ENCODE peak calls at places on chromosomes 6 and 20, in five cellular contexts. C, J, I, G and T are unnamed samples.

GRCh38 chr6:50847890-50848594 is 29.4 kb downstream of the TFAP2B start:
- DNase-seq in J (no peak), I (no peak), G (no peak), C (no peak), T (no peak)

GRCh38 chr20:51284161-51284560 is 258.4 kb downstream of the NFATC2 start:
- DNase-seq in C (no peak), G (no peak), I (no peak), J (no peak), T (no peak)

GRCh38 chr6:166360243-166361079 is 18.1 kb upstream of the SFT2D1 start:
- DNase-seq in G (peak; percentile 71), C (no peak), J (no peak), I (no peak), T (no peak)

GRCh38 chr20:24747881-24748595 is 201.0 kb upstream of the CST7 start:
- DNase-seq in G (no peak), C (no peak), J (peak; percentile 54), I (no peak), T (no peak)

GRCh38 chr6:166076625-166077024 is 91.0 kb downstream of the TBXT start:
- DNase-seq in G (no peak), J (no peak), I (no peak), C (no peak), T (no peak)

GRCh38 chr20:49482173-49482572 is 295 bp downstream of the KCNB1 start:
- DNase-seq in G (no peak), I (no peak), J (no peak), C (no peak), T (no peak)

GRCh38 chr20:38057351-38057972 is 23.9 kb downstream of the RPRD1B start:
- DNase-seq in J (peak; percentile 94), G (peak; percentile 72), C (peak; percentile 63), I (no peak), T (peak; percentile 99)

GRCh38 chr20:46255440-46256104 is 52.7 kb downstream of the CDH22 start:
- DNase-seq in I (peak; percentile 84), C (no peak), G (peak; percentile 7), J (peak; percentile 81), T (peak; percentile 48)

GRCh38 chr20:58390659-58391035 is 1.6 kb downstream of the VAPB start:
- DNase-seq in I (no peak), G (no peak), J (no peak), C (no peak), T (no peak)

GRCh38 chr20:48338717-48339116 is 489.1 kb downstream of the PREX1 start:
- DNase-seq in C (no peak), J (no peak), I (no peak), G (peak; percentile 67), T (no peak)

GRCh38 chr6:143676437-143677045 is 1.2 kb upstream of the PHACTR2 start:
- DNase-seq in C (no peak), J (no peak), G (no peak), I (no peak), T (no peak)

GRCh38 chr20:58908216-58908615 is 55.7 kb downstream of the GNAS start:
- DNase-seq in I (no peak), C (no peak), J (no peak), G (no peak), T (no peak)

GRCh38 chr6:106046116-106046853 is 39.9 kb upstream of the PRDM1 start:
- DNase-seq in C (no peak), G (no peak), J (no peak), I (no peak), T (no peak)

GRCh38 chr6:31791324-31792089 is 4.0 kb downstream of the VARS1 start:
- DNase-seq in C (no peak), G (peak; percentile 37), I (no peak), J (no peak), T (peak; percentile 51)

GRCh38 chr6:158611600-158612041 is 32.9 kb downstream of the DYNLT1 start:
- DNase-seq in G (no peak), J (no peak), C (no peak), I (no peak), T (no peak)

GRCh38 chr20:45322952-45323383 is 14.9 kb upstream of the MATN4 start:
- DNase-seq in C (no peak), G (no peak), I (no peak), J (no peak), T (no peak)

GRCh38 chr6:110590821-110591351 is 114.5 kb upstream of the SLC22A16 start:
- DNase-seq in C (no peak), I (no peak), G (peak; percentile 41), J (no peak), T (no peak)

GRCh38 chr20:34542439-34542838 is 16.1 kb upstream of the MAP1LC3A start:
- DNase-seq in G (no peak), I (no peak), C (no peak), J (no peak), T (no peak)

GRCh38 chr6:154469306-154469935 is 41.1 kb downstream of the CNKSR3 start:
- DNase-seq in C (no peak), I (no peak), J (no peak), G (no peak), T (no peak)

GRCh38 chr6:29011276-29011734 is 6.2 kb upstream of the ZNF311 start:
- DNase-seq in I (no peak), J (no peak), G (peak; percentile 64), C (peak; percentile 29), T (no peak)

GRCh38 chr6:163391983-163392382 is 22.5 kb upstream of the QKI start:
- DNase-seq in J (no peak), C (no peak), I (peak; percentile 86), G (no peak), T (no peak)

GRCh38 chr6:44254957-44255808 is 2.1 kb downstream of the SLC35B2 start:
- DNase-seq in J (peak; percentile 72), G (no peak), I (no peak), C (no peak), T (no peak)

GRCh38 chr20:14986026-14986655 is 648.7 kb upstream of the FLRT3 start:
- DNase-seq in G (peak; percentile 5), I (no peak), C (no peak), J (no peak), T (no peak)

GRCh38 chr20:50464026-50464724 is 46.0 kb upstream of the PTPN1 start:
- DNase-seq in J (peak; percentile 84), I (no peak), C (peak; percentile 30), G (peak; percentile 47), T (no peak)

GRCh38 chr20:51467971-51468626 is 74.4 kb downstream of the NFATC2 start:
- DNase-seq in C (no peak), G (no peak), I (no peak), J (peak; percentile 21), T (no peak)

GRCh38 chr6:70421509-70421908 is 8.2 kb downstream of the FAM135A start:
- DNase-seq in G (no peak), C (no peak), I (no peak), J (no peak), T (no peak)

GRCh38 chr20:63316502-63316921 is 23.5 kb downstream of the COL20A1 start:
- DNase-seq in I (no peak), C (no peak), J (peak; percentile 72), G (no peak), T (no peak)

GRCh38 chr6:104321301-104321700 is 538.4 kb downstream of the HACE1 start:
- DNase-seq in G (no peak), C (no peak), J (no peak), I (no peak), T (no peak)

GRCh38 chr6:147633191-147633590 is 124.7 kb downstream of the SAMD5 start:
- DNase-seq in G (no peak), C (no peak), J (no peak), I (no peak), T (no peak)

GRCh38 chr20:47222728-47223127 is 133.8 kb downstream of the ZMYND8 start:
- DNase-seq in I (no peak), J (no peak), C (no peak), G (no peak), T (no peak)

GRCh38 chr20:31968299-31969126 is 562 bp downstream of the XKR7 start:
- DNase-seq in G (peak; percentile 56), C (peak; percentile 70), I (no peak), J (peak; percentile 92), T (peak; percentile 35)

DNA sequence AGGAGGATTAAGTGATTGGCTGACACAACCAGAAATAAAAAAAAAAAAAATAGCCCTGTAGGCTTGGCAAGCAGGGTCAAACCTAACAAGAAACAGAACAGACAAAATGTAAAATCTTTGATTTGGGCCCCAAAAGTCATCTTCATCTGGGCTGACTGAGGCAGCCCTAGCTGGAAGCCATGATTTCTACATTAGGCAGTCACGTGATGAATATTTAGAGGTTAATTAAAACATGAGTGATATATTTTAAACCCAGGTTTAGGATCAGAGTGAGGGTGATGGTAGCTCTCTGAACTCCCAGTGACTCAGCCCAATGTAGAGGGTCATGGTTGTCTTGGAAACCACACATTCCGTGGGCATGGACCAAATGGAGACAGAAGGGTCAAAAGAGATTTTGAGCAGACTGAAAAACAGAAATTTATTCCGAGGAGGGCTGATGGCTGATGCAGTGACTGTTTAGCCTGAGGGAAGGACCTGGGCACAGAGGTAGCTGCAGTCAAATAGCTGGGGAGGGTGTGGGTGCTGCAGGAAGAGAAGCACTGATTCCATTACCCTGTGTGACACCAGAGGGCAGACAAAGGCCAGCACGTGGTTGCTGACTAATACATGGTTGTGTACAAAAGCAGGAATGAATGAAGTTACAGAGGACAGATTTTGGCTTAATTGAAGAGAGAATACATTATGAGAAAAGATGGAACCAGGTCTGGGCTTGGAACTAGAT is 573.1 kb upstream of the CHD6 start:
- DNase-seq in J (no peak), C (no peak), G (no peak), I (no peak), T (no peak)
- TF ChIP-seq CTCF in J (no peak), C (no peak), G (no peak), I (no peak), T (no peak)

GRCh38 chr6:33949877-33950831 is 146.4 kb upstream of the MLN start:
- DNase-seq in I (peak; percentile 19), J (peak; percentile 67), G (no peak), C (no peak), T (no peak)
- TF ChIP-seq CTCF in I (no peak), J (no peak), G (no peak), C (no peak), T (no peak)

GRCh38 chr6:131262060-131262459 is 126.8 kb downstream of the AKAP7 start:
- DNase-seq in G (no peak), C (no peak), I (no peak), J (no peak), T (no peak)
- TF ChIP-seq CTCF in G (peak; percentile 10), C (no peak), I (peak; percentile 27), J (no peak), T (no peak)

GRCh38 chr6:17504005-17504404 is 96.1 kb upstream of the FAM8A1 start:
- DNase-seq in I (no peak), C (no peak), J (no peak), G (no peak), T (no peak)

GRCh38 chr6:17506531-17506930 is 93.6 kb upstream of the FAM8A1 start:
- DNase-seq in I (no peak), J (no peak), G (no peak), C (no peak), T (no peak)

GRCh38 chr6:17506962-17507361 is 93.1 kb upstream of the FAM8A1 start:
- DNase-seq in G (no peak), I (no peak), C (no peak), J (no peak), T (no peak)

GRCh38 chr6:17505767-17506280 is 94.3 kb upstream of the FAM8A1 start:
- DNase-seq in C (no peak), G (peak; percentile 57), J (no peak), I (peak; percentile 10), T (no peak)

DNA sequence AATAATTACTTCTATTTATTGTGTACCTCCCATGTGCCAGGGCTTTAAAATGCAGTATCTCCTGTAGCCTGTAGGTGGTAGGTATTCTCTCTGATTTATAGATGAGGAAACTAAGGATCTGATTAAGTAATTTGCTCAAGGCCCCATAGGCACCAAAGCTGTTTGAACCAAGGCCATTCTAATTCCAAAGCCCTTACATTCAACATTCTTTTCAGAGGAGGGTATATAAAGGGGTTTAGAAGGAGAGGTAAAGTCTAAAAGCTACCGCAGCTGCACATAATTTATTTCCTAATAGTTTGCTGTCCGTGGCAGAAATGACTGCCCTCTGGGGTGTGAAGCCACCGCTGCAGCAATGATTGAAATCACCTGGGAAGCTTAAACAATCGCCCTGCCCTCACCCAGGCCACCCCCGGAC is 95.0 kb upstream of the FAM8A1 start:
- DNase-seq in C (no peak), I (peak; percentile 8), J (no peak), G (peak; percentile 28), T (no peak)
- TF ChIP-seq CTCF in C (peak; percentile 15), I (peak; percentile 62), J (peak; percentile 17), G (peak; percentile 26), T (no peak)